ENCODE peak calls at places on chromosomes 12 and 14, in five cellular contexts. I, Z, E, W and G are unnamed samples.

GRCh38 chr12:97940629-97941028 is 478.0 kb downstream of the RMST start:
- DNase-seq in I (no peak), E (no peak), W (no peak), Z (no peak), G (no peak)

GRCh38 chr12:121620328-121620891 is 5.9 kb upstream of the ORAI1 start:
- DNase-seq in E (no peak), Z (no peak), I (no peak), W (no peak), G (no peak)

GRCh38 chr14:58280954-58281787 is 17.2 kb upstream of the ARID4A start:
- DNase-seq in E (peak), I (no peak), W (no peak), Z (no peak), G (no peak)

GRCh38 chr12:104263580-104264358 is 39.8 kb upstream of the EID3 start:
- DNase-seq in I (no peak), E (no peak), Z (no peak), W (no peak), G (no peak)

GRCh38 chr14:22981090-22982012 is 1.0 kb downstream of the AJUBA start:
- DNase-seq in Z (no peak), I (no peak), E (no peak), W (peak), G (no peak)

GRCh38 chr12:97924122-97924521 is 461.5 kb downstream of the RMST start:
- DNase-seq in I (no peak), E (no peak), W (no peak), Z (no peak), G (no peak)

GRCh38 chr14:56199095-56199975 is 81.1 kb downstream of the PELI2 start:
- DNase-seq in Z (no peak), W (no peak), E (no peak), I (no peak), G (no peak)

GRCh38 chr14:51776102-51776894 is 84.1 kb upstream of the GNG2 start:
- DNase-seq in W (no peak), E (no peak), Z (no peak), I (no peak), G (peak)